ENCODE peak calls at places on chromosomes 2 and 18, in seven cellular contexts. One of them, this sample, is unnamed.

GRCh38 chr2:60735496-60736250 is 20.4 kb upstream of the PAPOLG start:
- DNase-seq in H9: peak
- DNase-seq in neuronal stem cell: peak
- DNase-seq in mesendoderm: peak
- DNase-seq in IMR-90: no peak
- DNase-seq in H1: no peak
- DNase-seq in trophoblast cell: peak
- DNase-seq in this sample: no peak

GRCh38 chr2:197308635-197309368 is 1.8 kb downstream of the ANKRD44 start:
- DNase-seq in H9: no peak
- DNase-seq in neuronal stem cell: no peak
- DNase-seq in mesendoderm: no peak
- DNase-seq in IMR-90: no peak
- DNase-seq in H1: no peak
- DNase-seq in trophoblast cell: no peak
- DNase-seq in this sample: no peak

GRCh38 chr18:68604256-68604655 is 110.7 kb downstream of the TMX3 start:
- DNase-seq in H9: no peak
- DNase-seq in neuronal stem cell: no peak
- DNase-seq in mesendoderm: no peak
- DNase-seq in IMR-90: peak
- DNase-seq in H1: no peak
- DNase-seq in trophoblast cell: no peak
- DNase-seq in this sample: no peak

GRCh38 chr2:6917071-6917760 is at the start of gene RNF144A:
- DNase-seq in H9: peak
- DNase-seq in neuronal stem cell: peak
- DNase-seq in mesendoderm: peak
- DNase-seq in IMR-90: peak
- DNase-seq in H1: no peak
- DNase-seq in trophoblast cell: peak
- DNase-seq in this sample: peak

GRCh38 chr2:6940820-6941219 is 23.6 kb downstream of the RNF144A start:
- DNase-seq in H9: no peak
- DNase-seq in neuronal stem cell: no peak
- DNase-seq in mesendoderm: peak
- DNase-seq in IMR-90: no peak
- DNase-seq in H1: no peak
- DNase-seq in trophoblast cell: no peak
- DNase-seq in this sample: no peak

GRCh38 chr2:152613235-152613634 is 104.0 kb downstream of the PRPF40A start:
- DNase-seq in H9: no peak
- DNase-seq in neuronal stem cell: no peak
- DNase-seq in mesendoderm: no peak
- DNase-seq in IMR-90: peak
- DNase-seq in H1: no peak
- DNase-seq in trophoblast cell: no peak
- DNase-seq in this sample: no peak

GRCh38 chr2:28904295-28904694 is 9.8 kb downstream of the WDR43 start:
- DNase-seq in H9: no peak
- DNase-seq in neuronal stem cell: no peak
- DNase-seq in mesendoderm: no peak
- DNase-seq in IMR-90: peak
- DNase-seq in H1: no peak
- DNase-seq in trophoblast cell: peak
- DNase-seq in this sample: peak

GRCh38 chr2:149587950-149588487 is 444 bp upstream of the MMADHC start:
- DNase-seq in H9: no peak
- DNase-seq in neuronal stem cell: no peak
- DNase-seq in mesendoderm: no peak
- DNase-seq in IMR-90: no peak
- DNase-seq in H1: no peak
- DNase-seq in trophoblast cell: no peak
- DNase-seq in this sample: no peak

GRCh38 chr2:25379535-25379934 is 37.8 kb upstream of the DNMT3A start:
- DNase-seq in H9: no peak
- DNase-seq in neuronal stem cell: no peak
- DNase-seq in mesendoderm: no peak
- DNase-seq in IMR-90: no peak
- DNase-seq in H1: no peak
- DNase-seq in trophoblast cell: no peak
- DNase-seq in this sample: no peak

GRCh38 chr2:88091943-88092342 is 24.3 kb downstream of the SMYD1 start:
- DNase-seq in H9: no peak
- DNase-seq in neuronal stem cell: no peak
- DNase-seq in mesendoderm: no peak
- DNase-seq in IMR-90: no peak
- DNase-seq in H1: no peak
- DNase-seq in trophoblast cell: no peak
- DNase-seq in this sample: no peak

GRCh38 chr2:37080231-37080630 is 3.9 kb downstream of the HEATR5B start:
- DNase-seq in H9: no peak
- DNase-seq in neuronal stem cell: no peak
- DNase-seq in mesendoderm: no peak
- DNase-seq in IMR-90: peak
- DNase-seq in H1: no peak
- DNase-seq in trophoblast cell: no peak
- DNase-seq in this sample: peak

GRCh38 chr2:173210270-173211196 is 134.9 kb downstream of the MAP3K20 start:
- DNase-seq in H9: peak
- DNase-seq in neuronal stem cell: peak
- DNase-seq in mesendoderm: peak
- DNase-seq in IMR-90: peak
- DNase-seq in H1: no peak
- DNase-seq in trophoblast cell: peak
- DNase-seq in this sample: peak

GRCh38 chr2:234480337-234480736 is 16.5 kb downstream of the ARL4C start:
- DNase-seq in H9: no peak
- DNase-seq in neuronal stem cell: no peak
- DNase-seq in mesendoderm: no peak
- DNase-seq in IMR-90: no peak
- DNase-seq in H1: no peak
- DNase-seq in trophoblast cell: peak
- DNase-seq in this sample: no peak

GRCh38 chr2:54629914-54630609 is 93.4 kb upstream of the EML6 start:
- DNase-seq in H9: no peak
- DNase-seq in neuronal stem cell: no peak
- DNase-seq in mesendoderm: peak
- DNase-seq in IMR-90: peak
- DNase-seq in H1: no peak
- DNase-seq in trophoblast cell: peak
- DNase-seq in this sample: peak

GRCh38 chr2:208049441-208049840 is 24.1 kb upstream of the PLEKHM3 start:
- DNase-seq in H9: no peak
- DNase-seq in neuronal stem cell: no peak
- DNase-seq in mesendoderm: no peak
- DNase-seq in IMR-90: no peak
- DNase-seq in H1: no peak
- DNase-seq in trophoblast cell: no peak
- DNase-seq in this sample: no peak

GRCh38 chr2:68318686-68319396 is 908 bp downstream of the CNRIP1 start:
- DNase-seq in H9: peak
- DNase-seq in neuronal stem cell: peak
- DNase-seq in mesendoderm: no peak
- DNase-seq in IMR-90: no peak
- DNase-seq in H1: no peak
- DNase-seq in trophoblast cell: no peak
- DNase-seq in this sample: peak

GRCh38 chr2:148350211-148350610 is 294.3 kb upstream of the EPC2 start:
- DNase-seq in H9: no peak
- DNase-seq in neuronal stem cell: no peak
- DNase-seq in mesendoderm: no peak
- DNase-seq in IMR-90: no peak
- DNase-seq in H1: no peak
- DNase-seq in trophoblast cell: no peak
- DNase-seq in this sample: no peak

GRCh38 chr2:211899871-211900482 is 638.6 kb downstream of the ERBB4 start:
- DNase-seq in H9: no peak
- DNase-seq in neuronal stem cell: no peak
- DNase-seq in mesendoderm: no peak
- DNase-seq in IMR-90: no peak
- DNase-seq in H1: no peak
- DNase-seq in trophoblast cell: peak
- DNase-seq in this sample: peak

GRCh38 chr2:4992226-4992625 is 700.0 kb upstream of the SOX11 start:
- DNase-seq in H9: no peak
- DNase-seq in neuronal stem cell: no peak
- DNase-seq in mesendoderm: peak
- DNase-seq in IMR-90: no peak
- DNase-seq in H1: no peak
- DNase-seq in trophoblast cell: no peak
- DNase-seq in this sample: no peak

GRCh38 chr2:157194844-157195243 is 62.7 kb upstream of the GALNT5 start:
- DNase-seq in H9: no peak
- DNase-seq in neuronal stem cell: no peak
- DNase-seq in mesendoderm: no peak
- DNase-seq in IMR-90: no peak
- DNase-seq in H1: no peak
- DNase-seq in trophoblast cell: peak
- DNase-seq in this sample: no peak

GRCh38 chr2:43139501-43139900 is 86.9 kb downstream of the ZFP36L2 start:
- DNase-seq in H9: no peak
- DNase-seq in neuronal stem cell: no peak
- DNase-seq in mesendoderm: no peak
- DNase-seq in IMR-90: no peak
- DNase-seq in H1: no peak
- DNase-seq in trophoblast cell: no peak
- DNase-seq in this sample: no peak

GRCh38 chr2:96856776-96857673 is 791 bp downstream of the ANKRD39 start:
- DNase-seq in H9: peak
- DNase-seq in neuronal stem cell: no peak
- DNase-seq in mesendoderm: peak
- DNase-seq in IMR-90: no peak
- DNase-seq in H1: no peak
- DNase-seq in trophoblast cell: no peak
- DNase-seq in this sample: peak

GRCh38 chr2:99948010-99948409 is 194.4 kb downstream of the AFF3 start:
- DNase-seq in H9: no peak
- DNase-seq in neuronal stem cell: no peak
- DNase-seq in mesendoderm: no peak
- DNase-seq in IMR-90: no peak
- DNase-seq in H1: no peak
- DNase-seq in trophoblast cell: no peak
- DNase-seq in this sample: no peak

GRCh38 chr18:63559567-63560491 is 17.7 kb downstream of the SERPINB12 start:
- DNase-seq in H9: no peak
- DNase-seq in neuronal stem cell: no peak
- DNase-seq in mesendoderm: no peak
- DNase-seq in IMR-90: no peak
- DNase-seq in H1: no peak
- DNase-seq in trophoblast cell: no peak
- DNase-seq in this sample: no peak

GRCh38 chr2:2291500-2292260 is 39.4 kb downstream of the MYT1L start:
- DNase-seq in H9: peak
- DNase-seq in neuronal stem cell: peak
- DNase-seq in mesendoderm: peak
- DNase-seq in IMR-90: no peak
- DNase-seq in H1: peak
- DNase-seq in trophoblast cell: no peak
- DNase-seq in this sample: no peak

GRCh38 chr2:74048843-74049519 is 64.3 kb downstream of the TET3 start:
- DNase-seq in H9: no peak
- DNase-seq in neuronal stem cell: no peak
- DNase-seq in mesendoderm: peak
- DNase-seq in IMR-90: no peak
- DNase-seq in H1: no peak
- DNase-seq in trophoblast cell: no peak
- DNase-seq in this sample: no peak
- H3K27ac ChIP-seq in H9: no peak
- H3K27ac ChIP-seq in neuronal stem cell: no peak
- H3K27ac ChIP-seq in mesendoderm: no peak
- H3K27ac ChIP-seq in IMR-90: no peak
- H3K27ac ChIP-seq in H1: no peak
- H3K27ac ChIP-seq in trophoblast cell: no peak
- H3K27ac ChIP-seq in this sample: no peak

DNA sequence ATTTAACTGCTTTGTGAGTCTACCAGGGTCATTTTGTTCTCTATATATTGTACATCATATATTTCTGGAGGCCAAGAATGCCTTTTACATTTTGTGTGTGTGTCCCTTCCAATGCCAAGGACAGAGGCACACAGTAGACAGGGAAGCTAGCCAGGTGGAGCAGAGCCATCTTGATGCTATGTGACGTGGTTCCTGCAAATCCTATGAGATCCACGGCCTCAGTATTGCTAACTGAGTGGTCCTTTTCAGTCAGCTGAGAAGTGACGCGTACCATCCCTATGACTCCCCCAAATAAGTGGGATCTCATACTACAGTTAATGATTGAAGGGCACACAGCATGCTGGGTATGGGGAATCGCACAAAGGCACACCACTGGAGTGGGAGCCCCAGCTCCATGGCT is 27.3 kb downstream of the CCDC141 start:
- DNase-seq in H9: no peak
- DNase-seq in neuronal stem cell: no peak
- DNase-seq in mesendoderm: no peak
- DNase-seq in IMR-90: no peak
- DNase-seq in H1: no peak
- DNase-seq in trophoblast cell: no peak
- DNase-seq in this sample: no peak
- H2BK120ac ChIP-seq in H9: no peak
- H2BK120ac ChIP-seq in neuronal stem cell: no peak
- H2BK120ac ChIP-seq in mesendoderm: no peak
- H2BK120ac ChIP-seq in IMR-90: no peak
- H2BK120ac ChIP-seq in H1: no peak
- H2BK120ac ChIP-seq in trophoblast cell: no peak
- H2BK120ac ChIP-seq in this sample: no peak

GRCh38 chr18:37716106-37716708 is 150.6 kb upstream of the CELF4 start:
- DNase-seq in H9: no peak
- DNase-seq in neuronal stem cell: no peak
- DNase-seq in mesendoderm: no peak
- DNase-seq in IMR-90: no peak
- DNase-seq in H1: no peak
- DNase-seq in trophoblast cell: no peak
- DNase-seq in this sample: no peak
- H3K27ac ChIP-seq in H9: no peak
- H3K27ac ChIP-seq in neuronal stem cell: no peak
- H3K27ac ChIP-seq in mesendoderm: no peak
- H3K27ac ChIP-seq in IMR-90: no peak
- H3K27ac ChIP-seq in H1: no peak
- H3K27ac ChIP-seq in trophoblast cell: no peak
- H3K27ac ChIP-seq in this sample: no peak

GRCh38 chr2:133124446-133124845 is 443.8 kb downstream of the NCKAP5 start:
- DNase-seq in H9: no peak
- DNase-seq in neuronal stem cell: no peak
- DNase-seq in mesendoderm: no peak
- DNase-seq in IMR-90: no peak
- DNase-seq in H1: no peak
- DNase-seq in trophoblast cell: no peak
- DNase-seq in this sample: no peak

GRCh38 chr2:133122529-133122928 is 445.7 kb downstream of the NCKAP5 start:
- DNase-seq in H9: no peak
- DNase-seq in neuronal stem cell: no peak
- DNase-seq in mesendoderm: no peak
- DNase-seq in IMR-90: no peak
- DNase-seq in H1: no peak
- DNase-seq in trophoblast cell: no peak
- DNase-seq in this sample: no peak

GRCh38 chr2:133123393-133123792 is 444.9 kb downstream of the NCKAP5 start:
- DNase-seq in H9: no peak
- DNase-seq in neuronal stem cell: no peak
- DNase-seq in mesendoderm: no peak
- DNase-seq in IMR-90: no peak
- DNase-seq in H1: no peak
- DNase-seq in trophoblast cell: no peak
- DNase-seq in this sample: no peak

GRCh38 chr2:133123912-133124311 is 444.4 kb downstream of the NCKAP5 start:
- DNase-seq in H9: no peak
- DNase-seq in neuronal stem cell: no peak
- DNase-seq in mesendoderm: no peak
- DNase-seq in IMR-90: no peak
- DNase-seq in H1: no peak
- DNase-seq in trophoblast cell: no peak
- DNase-seq in this sample: no peak

GRCh38 chr2:133120310-133120709 is 448.0 kb downstream of the NCKAP5 start:
- DNase-seq in H9: no peak
- DNase-seq in neuronal stem cell: no peak
- DNase-seq in mesendoderm: no peak
- DNase-seq in IMR-90: no peak
- DNase-seq in H1: no peak
- DNase-seq in trophoblast cell: no peak
- DNase-seq in this sample: no peak
- H2BK120ac ChIP-seq in H9: no peak
- H2BK120ac ChIP-seq in neuronal stem cell: no peak
- H2BK120ac ChIP-seq in mesendoderm: no peak
- H2BK120ac ChIP-seq in IMR-90: no peak
- H2BK120ac ChIP-seq in H1: no peak
- H2BK120ac ChIP-seq in trophoblast cell: no peak
- H2BK120ac ChIP-seq in this sample: no peak

This sample was measured in mesenchymal stem cell.